ENCODE peak calls at places on chromosomes 12 and 14, in four cellular contexts. M is K562, T is uterus, E is prostate gland. C is an unnamed sample.

GRCh38 chr14:66365388-66365787 is 120.8 kb upstream of the CCDC196 start:
- DNase-seq in M (no peak), T (no peak), E (no peak), C (no peak)

GRCh38 chr12:112524676-112525425 is 106.1 kb downstream of the PTPN11 start:
- DNase-seq in T (no peak), E (no peak), M (no peak), C (peak)

GRCh38 chr14:32109676-32110075 is 32.6 kb downstream of the ARHGAP5 start:
- DNase-seq in T (no peak), E (no peak), M (no peak), C (no peak)

GRCh38 chr14:61111145-61112130 is 130.4 kb downstream of the SLC38A6 start:
- DNase-seq in M (no peak), E (no peak), T (no peak), C (no peak)

GRCh38 chr14:30906752-30907658 is 32.6 kb downstream of the COCH start:
- DNase-seq in E (no peak), T (no peak), M (no peak), C (no peak)

GRCh38 chr14:31990959-31991541 is 86.1 kb upstream of the ARHGAP5 start:
- DNase-seq in E (no peak), M (no peak), T (no peak), C (no peak)

GRCh38 chr12:54173066-54173726 is 15.6 kb downstream of the SMUG1 start:
- DNase-seq in T (no peak), M (no peak), E (peak), C (no peak)

GRCh38 chr12:67442347-67442841 is 173.2 kb downstream of the CAND1 start:
- DNase-seq in M (no peak), T (no peak), E (no peak), C (no peak)

GRCh38 chr12:102562836-102563425 is 82.6 kb upstream of the IGF1 start:
- DNase-seq in M (no peak), E (no peak), T (no peak), C (no peak)

GRCh38 chr14:51576899-51577298 is 74.8 kb upstream of the FRMD6 start:
- DNase-seq in T (no peak), E (no peak), M (no peak), C (no peak)

GRCh38 chr14:100375963-100376735 is 53.0 kb downstream of the SLC25A47 start:
- DNase-seq in M (peak), T (peak), E (peak), C (peak)

GRCh38 chr14:105399441-105399775 is 1.1 kb downstream of the TEX22 start:
- DNase-seq in E (no peak), T (no peak), M (no peak), C (no peak)

GRCh38 chr14:105258846-105259245 is 10.5 kb downstream of the BTBD6 start:
- DNase-seq in M (no peak), E (no peak), T (no peak), C (no peak)

GRCh38 chr12:127773520-127773919 is 493.4 kb upstream of the TMEM132C start:
- DNase-seq in T (no peak), M (no peak), E (no peak), C (no peak)

GRCh38 chr12:2944401-2945047 is 14.7 kb upstream of the TEAD4 start:
- DNase-seq in E (peak), M (peak), T (peak), C (no peak)

GRCh38 chr12:25186788-25187397 is 8.1 kb downstream of the DNAI7 start:
- DNase-seq in M (no peak), T (no peak), E (no peak), C (no peak)

GRCh38 chr12:42684171-42685071 is 94.9 kb upstream of the PRICKLE1 start:
- DNase-seq in T (no peak), M (no peak), E (no peak), C (no peak)

GRCh38 chr12:68932123-68932700 is 759 bp downstream of the CPM start:
- DNase-seq in T (no peak), E (no peak), M (no peak), C (no peak)

GRCh38 chr14:32998433-32998832 is 59.8 kb downstream of the NPAS3 start:
- DNase-seq in E (no peak), M (no peak), T (no peak), C (no peak)

GRCh38 chr14:85118274-85118673 is 411.7 kb upstream of the FLRT2 start:
- DNase-seq in E (no peak), M (no peak), T (no peak), C (no peak)

GRCh38 chr14:72243309-72243708 is 311.1 kb downstream of the RGS6 start:
- DNase-seq in T (no peak), E (no peak), M (no peak), C (no peak)

GRCh38 chr14:67653651-67654280 is 20.7 kb downstream of the VTI1B start:
- DNase-seq in M (no peak), E (no peak), T (no peak), C (no peak)

GRCh38 chr12:91577586-91578539 is 395.2 kb upstream of the DCN start:
- DNase-seq in M (peak), E (no peak), T (no peak), C (no peak)

GRCh38 chr14:94682061-94682516 is 69.9 kb downstream of the SERPINA3 start:
- DNase-seq in M (no peak), E (no peak), T (no peak), C (no peak)

GRCh38 chr12:6158263-6158662 is 33.8 kb upstream of the VWF start:
- DNase-seq in M (no peak), E (no peak), T (no peak), C (no peak)

GRCh38 chr14:88791629-88792571 is 853 bp downstream of the EML5 start:
- DNase-seq in E (peak), T (peak), M (no peak), C (no peak)

GRCh38 chr12:96513681-96514080 is 24.3 kb downstream of the CFAP54 start:
- DNase-seq in E (no peak), M (no peak), T (no peak), C (no peak)

GRCh38 chr12:7161811-7162210 is 27.7 kb upstream of the PEX5 start:
- DNase-seq in E (no peak), M (no peak), T (no peak), C (no peak)

GRCh38 chr12:121142171-121142950 is 9.7 kb downstream of the P2RX7 start:
- DNase-seq in E (no peak), T (no peak), M (no peak), C (no peak)

GRCh38 chr14:101849125-101849524 is 87.6 kb downstream of the PPP2R5C start:
- DNase-seq in T (no peak), E (no peak), M (peak), C (no peak)

GRCh38 chr14:69039287-69039628 is 60.2 kb upstream of the ACTN1 start:
- DNase-seq in M (no peak), E (no peak), T (no peak), C (peak)

GRCh38 chr12:106068296-106068695 is 70.5 kb downstream of the NUAK1 start:
- DNase-seq in T (no peak), E (no peak), M (no peak), C (no peak)

GRCh38 chr14:49931523-49931922 is 38.6 kb downstream of the ARF6 start:
- DNase-seq in T (no peak), E (no peak), M (no peak), C (no peak)

GRCh38 chr14:72980863-72981262 is 46.0 kb downstream of the ZFYVE1 start:
- DNase-seq in E (no peak), T (no peak), M (no peak), C (no peak)

GRCh38 chr14:99725774-99726537 is 41.9 kb downstream of the CYP46A1 start:
- DNase-seq in T (no peak), M (no peak), E (no peak), C (no peak)

GRCh38 chr12:109833307-109834189 is at the start of gene TRPV4:
- DNase-seq in E (no peak), T (no peak), M (peak), C (no peak)

GRCh38 chr12:40618621-40619020 is 73.6 kb upstream of the CNTN1 start:
- DNase-seq in T (no peak), E (no peak), M (no peak), C (no peak)

GRCh38 chr12:50167026-50167742 is at the start of gene CERS5:
- DNase-seq in E (peak), M (peak), T (peak), C (peak)
- TF ChIP-seq POLR2A in E (peak), M (peak), T (peak), C (peak)

DNA sequence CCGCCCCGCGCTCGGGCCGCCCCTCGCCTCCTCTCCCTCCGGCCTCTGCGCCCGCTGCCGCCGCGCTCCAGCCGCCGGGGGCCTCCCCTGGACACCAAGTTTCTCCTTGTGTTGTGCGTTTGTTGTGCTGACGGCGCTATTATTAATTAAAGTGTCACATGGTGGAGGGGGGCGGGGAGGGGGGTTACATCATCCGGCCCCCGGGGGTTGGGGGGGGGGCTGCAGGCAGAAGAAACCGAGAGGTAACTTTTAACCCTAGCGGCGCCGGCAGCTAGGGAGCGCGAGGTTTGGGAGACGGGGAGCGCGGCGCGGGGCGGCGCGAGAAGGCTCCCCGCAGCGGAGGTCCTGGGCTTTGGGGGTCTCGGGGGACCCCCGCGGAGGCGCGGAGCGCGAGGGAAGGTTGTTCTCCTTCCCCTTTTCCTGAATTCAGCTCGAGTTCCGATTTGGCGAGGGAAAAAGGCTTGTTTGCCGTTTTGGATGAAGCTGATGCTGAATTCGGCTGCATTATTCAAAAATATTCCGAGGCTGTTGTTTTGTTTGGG is at the start of gene HRK:
- DNase-seq in E (no peak), T (no peak), M (no peak), C (no peak)
- TF ChIP-seq POLR2A in E (no peak), T (no peak), M (no peak), C (no peak)

DNA sequence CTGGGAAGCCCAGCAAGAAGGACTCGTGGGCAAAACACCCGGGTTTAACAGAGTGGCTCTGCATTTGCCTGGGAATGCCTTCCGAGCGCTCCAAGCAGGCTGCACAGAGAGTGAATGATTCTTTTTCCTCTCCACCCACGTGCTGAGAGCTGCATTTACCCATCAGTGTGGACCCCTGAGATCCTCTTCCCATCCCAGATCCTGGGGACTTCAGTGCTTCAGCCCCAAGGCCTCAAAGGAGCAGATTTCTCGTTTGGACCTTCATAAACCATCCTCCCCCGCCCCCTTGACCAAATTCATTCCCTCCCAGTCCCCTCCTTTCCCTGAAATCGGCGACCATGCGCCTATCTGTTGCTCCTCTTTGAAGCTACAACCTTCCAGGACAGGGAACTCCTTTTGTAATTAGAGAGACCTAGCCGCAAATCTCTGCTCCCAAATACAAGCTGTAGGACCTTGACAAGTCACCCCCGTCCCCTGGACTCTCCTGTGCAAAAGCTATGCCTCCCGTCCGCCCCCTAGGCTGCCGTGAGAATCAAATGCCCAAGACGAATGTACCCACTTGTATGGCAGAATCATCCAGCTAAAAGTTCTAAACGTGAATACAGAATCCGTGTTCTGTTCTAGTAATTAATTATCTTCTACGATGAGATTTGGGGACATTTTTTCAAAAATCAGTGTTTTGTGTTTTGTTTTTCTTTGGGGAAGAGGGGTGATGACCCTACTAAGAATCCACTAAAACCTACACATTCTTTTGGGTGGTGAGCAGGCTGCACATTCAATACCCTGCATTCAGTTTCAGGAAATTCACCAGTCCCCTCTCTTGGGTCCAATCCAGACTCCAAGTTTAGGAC is 8.8 kb downstream of the TBX5 start:
- DNase-seq in T (no peak), E (no peak), M (no peak), C (no peak)
- TF ChIP-seq POLR2A in T (no peak), E (no peak), M (no peak), C (no peak)

GRCh38 chr12:389138-390096 is at the start of gene KDM5A:
- DNase-seq in E (peak), T (peak), M (peak), C (peak)
- TF ChIP-seq POLR2A in E (peak), T (peak), M (peak), C (peak)

GRCh38 chr12:80702889-80703605 is 4.4 kb upstream of the MYF6 start:
- DNase-seq in T (no peak), M (no peak), E (no peak), C (peak)
- TF ChIP-seq POLR2A in T (no peak), M (no peak), E (no peak), C (no peak)

GRCh38 chr12:75707983-75708382 is 196.6 kb upstream of the KRR1 start:
- DNase-seq in T (no peak), M (no peak), E (no peak), C (no peak)

GRCh38 chr12:75704208-75704607 is 192.8 kb upstream of the KRR1 start:
- DNase-seq in E (no peak), T (no peak), M (no peak), C (no peak)

GRCh38 chr12:75704664-75705063 is 193.3 kb upstream of the KRR1 start:
- DNase-seq in M (no peak), E (no peak), T (no peak), C (no peak)

GRCh38 chr12:75706786-75707605 is 195.6 kb upstream of the KRR1 start:
- DNase-seq in E (no peak), T (no peak), M (peak), C (no peak)

GRCh38 chr12:75705749-75706719 is 194.6 kb upstream of the KRR1 start:
- DNase-seq in M (peak), T (peak), E (no peak), C (peak)
- TF ChIP-seq POLR2A in M (no peak), T (no peak), E (no peak), C (no peak)

DNA sequence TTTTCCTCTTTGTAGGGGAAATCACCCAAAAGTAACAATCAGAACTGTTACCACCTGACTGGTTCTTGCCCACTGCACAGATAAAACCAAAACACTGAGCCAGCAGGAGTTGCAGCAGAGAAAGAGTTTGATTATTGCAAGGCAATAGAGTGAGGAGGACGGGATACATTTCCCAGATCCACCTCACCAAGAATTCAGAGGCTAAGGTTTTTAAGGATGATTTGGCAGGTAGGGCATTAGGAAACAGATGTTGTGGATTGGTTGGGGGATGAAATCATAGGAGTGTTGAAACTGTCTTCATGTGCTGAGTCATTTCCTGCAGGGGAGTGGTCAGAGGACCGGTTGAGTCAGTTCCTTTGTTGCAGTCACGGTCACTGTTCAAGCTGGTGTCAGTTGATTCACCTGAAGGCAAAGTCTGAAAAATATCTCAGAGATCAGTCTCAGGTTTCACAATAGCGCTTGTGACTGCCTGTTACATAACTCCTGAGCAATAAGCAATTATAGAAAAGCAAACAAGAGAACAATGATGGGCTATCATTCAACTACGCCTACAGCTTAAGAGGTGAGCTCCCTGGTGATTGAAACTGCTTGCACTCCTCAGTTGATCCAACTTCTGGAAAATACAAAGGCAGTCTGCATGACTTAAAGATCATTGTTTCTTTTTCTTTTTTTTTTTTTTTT is 20.3 kb upstream of the AMN1 start:
- DNase-seq in M (peak), T (peak), E (peak), C (peak)
- TF ChIP-seq POLR2A in M (no peak), T (no peak), E (no peak), C (no peak)

GRCh38 chr14:55272415-55272786 is 1.2 kb downstream of the FBXO34 start:
- DNase-seq in E (no peak), M (no peak), T (no peak), C (no peak)

GRCh38 chr14:55270832-55271571 is at the start of gene FBXO34:
- DNase-seq in T (peak), M (peak), E (peak), C (peak)

GRCh38 chr14:55272922-55273321 is 1.7 kb downstream of the FBXO34 start:
- DNase-seq in E (no peak), M (no peak), T (no peak), C (no peak)

GRCh38 chr14:55274144-55274543 is 2.9 kb downstream of the FBXO34 start:
- DNase-seq in E (no peak), M (no peak), T (no peak), C (no peak)

DNA sequence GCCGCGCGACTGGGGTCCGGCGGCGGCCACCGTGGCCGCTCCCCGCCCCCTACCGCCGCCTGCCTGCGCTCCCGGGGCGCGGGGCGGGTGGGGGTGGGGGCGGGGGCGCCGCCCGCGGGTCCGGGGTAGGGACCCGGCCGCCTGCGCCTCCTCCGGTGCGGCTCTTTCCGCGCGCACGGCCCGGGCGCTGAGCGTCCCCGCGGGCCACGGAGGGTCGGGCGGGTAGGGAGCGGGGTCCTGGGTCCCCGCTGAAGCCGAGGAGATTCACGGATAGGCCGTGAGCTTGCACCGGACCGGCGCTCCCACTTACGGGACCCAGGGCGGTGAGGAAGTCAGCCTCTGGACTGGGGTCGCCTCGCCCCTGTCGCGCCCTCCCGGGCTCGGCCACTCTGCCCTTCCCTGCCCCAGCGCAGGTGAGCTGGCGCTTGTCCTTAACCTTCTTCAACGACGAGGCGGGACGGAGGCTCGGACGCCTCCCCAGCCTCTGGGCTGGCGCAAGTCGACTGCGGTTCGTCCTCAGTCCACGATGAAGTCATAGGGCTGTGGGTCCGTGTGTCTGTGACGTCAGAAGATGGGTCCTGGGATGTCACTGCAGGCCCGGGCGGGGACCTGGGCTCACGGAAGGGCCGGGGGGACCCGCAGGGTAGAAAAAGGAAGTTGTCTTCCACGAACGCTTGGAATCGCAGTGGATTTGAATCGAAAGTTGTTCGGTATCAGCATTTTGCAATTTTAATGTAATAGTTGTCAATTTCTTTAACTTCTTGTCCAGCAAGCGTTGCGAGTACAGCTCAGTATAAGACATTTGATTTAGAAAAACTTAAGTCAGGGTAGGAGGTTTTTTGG is 572 bp downstream of the FBXO34 start:
- DNase-seq in T (peak), M (peak), E (peak), C (peak)
- TF ChIP-seq POLR2A in T (peak), M (peak), E (peak), C (peak)

DNA sequence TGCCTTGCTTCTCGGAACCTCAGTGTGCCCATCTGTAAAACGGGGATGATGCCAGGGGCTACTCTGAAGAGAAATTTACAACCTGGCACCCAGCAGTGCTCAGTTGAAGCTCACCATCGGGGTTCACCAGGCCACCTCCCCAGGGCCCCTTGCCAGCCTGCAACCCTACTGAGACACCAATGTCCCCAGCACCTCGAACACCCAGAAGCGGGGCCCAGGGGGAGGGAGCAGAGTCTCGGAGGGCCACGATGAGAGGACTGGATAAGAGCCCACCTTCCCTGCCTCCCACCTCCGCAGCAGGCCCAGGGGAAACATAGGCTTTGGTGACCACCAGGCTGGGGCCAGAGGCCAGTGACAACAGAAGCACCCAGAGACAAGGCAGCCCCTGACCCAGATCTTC is 22.4 kb downstream of the NCOR2 start:
- DNase-seq in E (no peak), T (no peak), M (no peak), C (no peak)
- TF ChIP-seq POLR2A in E (no peak), T (no peak), M (no peak), C (no peak)

C was measured in H54.